ENCODE peak calls at places on chromosome 2, in seven cellular contexts. One of them, this sample, is unnamed.

GRCh38 chr2:208015475-208015874 is 9.9 kb downstream of the PLEKHM3 start:
- DNase-seq in fibroblast of lung: no peak
- DNase-seq in astrocyte: no peak
- DNase-seq in CD8-positive, alpha-beta memory T cell: no peak
- DNase-seq in transverse colon: no peak
- DNase-seq in GM23338: no peak
- DNase-seq in psoas muscle: no peak
- DNase-seq in this sample: no peak

GRCh38 chr2:38095996-38096861 is 20.3 kb upstream of the CYP1B1 start:
- DNase-seq in GM23338: peak
- DNase-seq in astrocyte: no peak
- DNase-seq in fibroblast of lung: no peak
- DNase-seq in CD8-positive, alpha-beta memory T cell: no peak
- DNase-seq in psoas muscle: peak
- DNase-seq in transverse colon: no peak
- DNase-seq in this sample: no peak

GRCh38 chr2:8168876-8169275 is 513.0 kb upstream of the ID2 start:
- DNase-seq in CD8-positive, alpha-beta memory T cell: no peak
- DNase-seq in GM23338: no peak
- DNase-seq in psoas muscle: no peak
- DNase-seq in transverse colon: no peak
- DNase-seq in fibroblast of lung: no peak
- DNase-seq in astrocyte: no peak
- DNase-seq in this sample: no peak

GRCh38 chr2:12456293-12457151 is 260.2 kb upstream of the TRIB2 start:
- DNase-seq in CD8-positive, alpha-beta memory T cell: peak
- DNase-seq in transverse colon: peak
- DNase-seq in astrocyte: peak
- DNase-seq in fibroblast of lung: peak
- DNase-seq in psoas muscle: peak
- DNase-seq in GM23338: peak
- DNase-seq in this sample: peak

GRCh38 chr2:7022956-7023467 is 105.8 kb downstream of the RNF144A start:
- DNase-seq in CD8-positive, alpha-beta memory T cell: no peak
- DNase-seq in fibroblast of lung: no peak
- DNase-seq in psoas muscle: no peak
- DNase-seq in GM23338: no peak
- DNase-seq in transverse colon: no peak
- DNase-seq in astrocyte: no peak
- DNase-seq in this sample: no peak

GRCh38 chr2:44543773-44544725 is 182.3 kb downstream of the CAMKMT start:
- DNase-seq in GM23338: peak
- DNase-seq in CD8-positive, alpha-beta memory T cell: no peak
- DNase-seq in fibroblast of lung: no peak
- DNase-seq in transverse colon: no peak
- DNase-seq in psoas muscle: no peak
- DNase-seq in astrocyte: no peak
- DNase-seq in this sample: no peak

GRCh38 chr2:29273704-29274611 is 158.7 kb downstream of the CLIP4 start:
- DNase-seq in CD8-positive, alpha-beta memory T cell: no peak
- DNase-seq in astrocyte: no peak
- DNase-seq in fibroblast of lung: no peak
- DNase-seq in psoas muscle: no peak
- DNase-seq in transverse colon: no peak
- DNase-seq in GM23338: no peak
- DNase-seq in this sample: peak

GRCh38 chr2:128405467-128405900 is 86.8 kb upstream of the HS6ST1 start:
- DNase-seq in psoas muscle: peak
- DNase-seq in astrocyte: no peak
- DNase-seq in GM23338: no peak
- DNase-seq in CD8-positive, alpha-beta memory T cell: no peak
- DNase-seq in fibroblast of lung: no peak
- DNase-seq in transverse colon: peak
- DNase-seq in this sample: no peak

GRCh38 chr2:63811063-63811462 is 30.6 kb upstream of the UGP2 start:
- DNase-seq in astrocyte: no peak
- DNase-seq in psoas muscle: no peak
- DNase-seq in fibroblast of lung: no peak
- DNase-seq in CD8-positive, alpha-beta memory T cell: no peak
- DNase-seq in GM23338: no peak
- DNase-seq in transverse colon: no peak
- DNase-seq in this sample: no peak

GRCh38 chr2:170341684-170342631 is 164.0 kb downstream of the MYO3B start:
- DNase-seq in psoas muscle: no peak
- DNase-seq in CD8-positive, alpha-beta memory T cell: peak
- DNase-seq in GM23338: no peak
- DNase-seq in transverse colon: no peak
- DNase-seq in fibroblast of lung: no peak
- DNase-seq in astrocyte: no peak
- DNase-seq in this sample: no peak

GRCh38 chr2:208407667-208408066 is 1.1 kb downstream of the PTH2R start:
- DNase-seq in astrocyte: no peak
- DNase-seq in CD8-positive, alpha-beta memory T cell: no peak
- DNase-seq in fibroblast of lung: peak
- DNase-seq in transverse colon: no peak
- DNase-seq in GM23338: peak
- DNase-seq in psoas muscle: no peak
- DNase-seq in this sample: peak

GRCh38 chr2:142756430-142756829 is 121.0 kb upstream of the KYNU start:
- DNase-seq in psoas muscle: no peak
- DNase-seq in fibroblast of lung: peak
- DNase-seq in CD8-positive, alpha-beta memory T cell: no peak
- DNase-seq in GM23338: no peak
- DNase-seq in transverse colon: no peak
- DNase-seq in astrocyte: peak
- DNase-seq in this sample: peak

GRCh38 chr2:156492979-156493378 is 56.8 kb downstream of the GPD2 start:
- DNase-seq in transverse colon: no peak
- DNase-seq in astrocyte: no peak
- DNase-seq in GM23338: no peak
- DNase-seq in psoas muscle: no peak
- DNase-seq in CD8-positive, alpha-beta memory T cell: no peak
- DNase-seq in fibroblast of lung: no peak
- DNase-seq in this sample: no peak

DNA sequence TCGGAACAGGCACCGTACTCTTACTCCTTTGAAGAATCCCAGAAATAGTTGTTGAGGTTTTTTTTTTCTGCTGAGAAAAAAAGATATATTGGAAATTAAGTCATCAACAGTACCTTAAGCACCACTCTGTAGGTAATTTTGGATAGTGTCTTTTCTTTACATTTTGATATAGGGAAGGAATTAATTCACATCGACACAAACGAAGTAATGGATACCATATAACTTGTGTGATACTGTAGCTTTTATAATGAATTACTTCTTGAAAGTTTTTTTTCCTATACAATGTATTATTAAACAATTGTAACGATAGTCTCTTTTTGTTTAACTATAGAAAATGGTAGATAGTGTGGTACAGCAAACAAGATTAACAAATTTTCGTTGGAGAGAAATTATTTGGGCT is 1.5 kb upstream of the IKZF2 start:
- DNase-seq in CD8-positive, alpha-beta memory T cell: no peak
- DNase-seq in psoas muscle: no peak
- DNase-seq in astrocyte: no peak
- DNase-seq in fibroblast of lung: no peak
- DNase-seq in GM23338: no peak
- DNase-seq in transverse colon: no peak
- DNase-seq in this sample: no peak
- H3K27ac ChIP-seq in CD8-positive, alpha-beta memory T cell: peak
- H3K27ac ChIP-seq in psoas muscle: peak
- H3K27ac ChIP-seq in astrocyte: no peak
- H3K27ac ChIP-seq in fibroblast of lung: no peak
- H3K27ac ChIP-seq in GM23338: no peak
- H3K27ac ChIP-seq in transverse colon: peak
- H3K27ac ChIP-seq in this sample: peak

GRCh38 chr2:159091381-159091780 is 122.9 kb downstream of the TANC1 start:
- DNase-seq in GM23338: no peak
- DNase-seq in fibroblast of lung: peak
- DNase-seq in CD8-positive, alpha-beta memory T cell: no peak
- DNase-seq in transverse colon: no peak
- DNase-seq in astrocyte: peak
- DNase-seq in psoas muscle: no peak
- DNase-seq in this sample: no peak

GRCh38 chr2:159089543-159089942 is 121.1 kb downstream of the TANC1 start:
- DNase-seq in CD8-positive, alpha-beta memory T cell: no peak
- DNase-seq in transverse colon: no peak
- DNase-seq in fibroblast of lung: no peak
- DNase-seq in psoas muscle: no peak
- DNase-seq in GM23338: no peak
- DNase-seq in astrocyte: no peak
- DNase-seq in this sample: no peak

GRCh38 chr2:159088906-159089305 is 120.5 kb downstream of the TANC1 start:
- DNase-seq in transverse colon: no peak
- DNase-seq in psoas muscle: no peak
- DNase-seq in GM23338: peak
- DNase-seq in astrocyte: no peak
- DNase-seq in fibroblast of lung: no peak
- DNase-seq in CD8-positive, alpha-beta memory T cell: no peak
- DNase-seq in this sample: no peak

GRCh38 chr2:159091981-159092380 is 123.5 kb downstream of the TANC1 start:
- DNase-seq in transverse colon: peak
- DNase-seq in psoas muscle: no peak
- DNase-seq in astrocyte: no peak
- DNase-seq in fibroblast of lung: no peak
- DNase-seq in CD8-positive, alpha-beta memory T cell: peak
- DNase-seq in GM23338: no peak
- DNase-seq in this sample: no peak

DNA sequence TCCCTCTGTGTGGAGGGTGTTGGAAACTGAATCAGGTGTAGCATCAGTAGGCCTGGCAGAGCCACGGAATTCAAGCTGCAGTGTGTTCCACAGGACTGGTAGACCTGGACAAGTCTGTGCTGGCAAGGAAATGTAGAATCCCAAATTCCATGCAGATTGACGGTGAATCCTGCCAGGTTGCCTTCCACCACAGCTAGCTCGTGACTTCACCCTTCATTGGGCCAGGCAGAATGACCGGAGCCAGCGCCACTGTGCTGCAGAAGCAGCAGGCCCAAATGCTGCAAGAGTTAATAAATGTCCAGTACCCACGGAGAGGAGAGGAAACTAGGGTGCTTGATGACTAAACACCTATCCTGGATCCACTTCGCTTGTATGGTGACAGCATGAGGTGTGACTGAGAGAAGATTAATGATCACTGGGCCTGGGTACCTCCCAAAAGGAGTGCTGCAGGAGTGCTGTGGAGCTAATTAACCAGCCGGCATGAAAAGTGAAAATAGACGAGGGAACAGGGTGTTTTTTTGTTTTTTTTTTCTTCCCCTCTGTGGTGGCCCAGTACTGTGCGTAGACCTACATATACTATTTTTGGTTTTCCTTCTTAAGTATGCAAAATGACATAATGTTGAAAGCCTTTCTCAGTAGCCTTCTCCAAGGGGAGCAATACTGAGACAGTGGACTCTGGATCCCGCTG is 122.2 kb downstream of the TANC1 start:
- DNase-seq in fibroblast of lung: no peak
- DNase-seq in GM23338: no peak
- DNase-seq in CD8-positive, alpha-beta memory T cell: no peak
- DNase-seq in astrocyte: peak
- DNase-seq in psoas muscle: no peak
- DNase-seq in transverse colon: no peak
- DNase-seq in this sample: peak
- H3K27ac ChIP-seq in fibroblast of lung: peak
- H3K27ac ChIP-seq in GM23338: no peak
- H3K27ac ChIP-seq in CD8-positive, alpha-beta memory T cell: no peak
- H3K27ac ChIP-seq in astrocyte: peak
- H3K27ac ChIP-seq in psoas muscle: peak
- H3K27ac ChIP-seq in transverse colon: peak
- H3K27ac ChIP-seq in this sample: no peak

GRCh38 chr2:121565389-121566250 is 34.9 kb downstream of the RNU4ATAC start:
- DNase-seq in fibroblast of lung: peak
- DNase-seq in psoas muscle: peak
- DNase-seq in GM23338: no peak
- DNase-seq in CD8-positive, alpha-beta memory T cell: no peak
- DNase-seq in transverse colon: no peak
- DNase-seq in astrocyte: no peak
- DNase-seq in this sample: no peak
- H3K27ac ChIP-seq in fibroblast of lung: no peak
- H3K27ac ChIP-seq in psoas muscle: peak
- H3K27ac ChIP-seq in GM23338: no peak
- H3K27ac ChIP-seq in CD8-positive, alpha-beta memory T cell: no peak
- H3K27ac ChIP-seq in transverse colon: no peak
- H3K27ac ChIP-seq in astrocyte: no peak
- H3K27ac ChIP-seq in this sample: no peak

GRCh38 chr2:119645173-119645846 is 33.7 kb upstream of the TMEM177 start:
- DNase-seq in psoas muscle: no peak
- DNase-seq in fibroblast of lung: peak
- DNase-seq in GM23338: no peak
- DNase-seq in CD8-positive, alpha-beta memory T cell: no peak
- DNase-seq in transverse colon: no peak
- DNase-seq in astrocyte: peak
- DNase-seq in this sample: peak

GRCh38 chr2:119644186-119644585 is 34.8 kb upstream of the TMEM177 start:
- DNase-seq in astrocyte: peak
- DNase-seq in fibroblast of lung: peak
- DNase-seq in psoas muscle: no peak
- DNase-seq in CD8-positive, alpha-beta memory T cell: no peak
- DNase-seq in GM23338: no peak
- DNase-seq in transverse colon: no peak
- DNase-seq in this sample: no peak

GRCh38 chr2:119638246-119638645 is 40.8 kb upstream of the TMEM177 start:
- DNase-seq in fibroblast of lung: no peak
- DNase-seq in GM23338: no peak
- DNase-seq in CD8-positive, alpha-beta memory T cell: no peak
- DNase-seq in astrocyte: no peak
- DNase-seq in psoas muscle: no peak
- DNase-seq in transverse colon: no peak
- DNase-seq in this sample: no peak

GRCh38 chr2:119638891-119639539 is 40.0 kb upstream of the TMEM177 start:
- DNase-seq in fibroblast of lung: peak
- DNase-seq in astrocyte: peak
- DNase-seq in GM23338: peak
- DNase-seq in transverse colon: no peak
- DNase-seq in psoas muscle: no peak
- DNase-seq in CD8-positive, alpha-beta memory T cell: no peak
- DNase-seq in this sample: no peak

GRCh38 chr2:119641562-119642258 is 37.3 kb upstream of the TMEM177 start:
- DNase-seq in GM23338: peak
- DNase-seq in transverse colon: peak
- DNase-seq in psoas muscle: peak
- DNase-seq in astrocyte: peak
- DNase-seq in CD8-positive, alpha-beta memory T cell: peak
- DNase-seq in fibroblast of lung: peak
- DNase-seq in this sample: peak
- H3K27ac ChIP-seq in GM23338: no peak
- H3K27ac ChIP-seq in transverse colon: no peak
- H3K27ac ChIP-seq in psoas muscle: no peak
- H3K27ac ChIP-seq in astrocyte: no peak
- H3K27ac ChIP-seq in CD8-positive, alpha-beta memory T cell: no peak
- H3K27ac ChIP-seq in fibroblast of lung: no peak
- H3K27ac ChIP-seq in this sample: no peak

GRCh38 chr2:97950329-97951154 is 45.2 kb downstream of the TMEM131 start:
- DNase-seq in GM23338: no peak
- DNase-seq in psoas muscle: no peak
- DNase-seq in transverse colon: no peak
- DNase-seq in fibroblast of lung: peak
- DNase-seq in CD8-positive, alpha-beta memory T cell: no peak
- DNase-seq in astrocyte: peak
- DNase-seq in this sample: peak
- H3K27ac ChIP-seq in GM23338: no peak
- H3K27ac ChIP-seq in psoas muscle: peak
- H3K27ac ChIP-seq in transverse colon: no peak
- H3K27ac ChIP-seq in fibroblast of lung: peak
- H3K27ac ChIP-seq in CD8-positive, alpha-beta memory T cell: no peak
- H3K27ac ChIP-seq in astrocyte: peak
- H3K27ac ChIP-seq in this sample: no peak

GRCh38 chr2:166899676-166900075 is 11.4 kb downstream of the XIRP2 start:
- DNase-seq in psoas muscle: no peak
- DNase-seq in fibroblast of lung: no peak
- DNase-seq in transverse colon: no peak
- DNase-seq in GM23338: no peak
- DNase-seq in astrocyte: no peak
- DNase-seq in CD8-positive, alpha-beta memory T cell: no peak
- DNase-seq in this sample: no peak
- H3K27ac ChIP-seq in psoas muscle: no peak
- H3K27ac ChIP-seq in fibroblast of lung: no peak
- H3K27ac ChIP-seq in transverse colon: no peak
- H3K27ac ChIP-seq in GM23338: no peak
- H3K27ac ChIP-seq in astrocyte: no peak
- H3K27ac ChIP-seq in CD8-positive, alpha-beta memory T cell: no peak
- H3K27ac ChIP-seq in this sample: no peak

This sample was measured in foreskin keratinocyte.